ENCODE peak calls at places on chromosome 1, in ten cellular contexts. T is LoVo; G is HTR-8/SVneo; C is hypothalamus; P is brain microvascular endothelial cell; X is NCI-H1417; E is GM23248; V is HCT116; R is NCI-H1092; H is activated T-cell treated with anti-CD3 and anti-CD28 coated beads, Interleukin-2, amount 50 U/mL, for 1 hour. M is an unnamed sample.

GRCh38 chr1:26274801-26275425 is 5.0 kb upstream of the SH3BGRL3 start:
- DNase-seq in X (no peak), G (no peak), T (no peak), P (peak; percentile 73), E (peak; percentile 61), V (no peak), C (no peak), R (no peak), H (no peak), M (no peak)

GRCh38 chr1:210376836-210377377 is 48.2 kb downstream of the HHAT start:
- DNase-seq in E (no peak), R (no peak), G (peak; percentile 37), T (no peak), X (no peak), H (no peak), V (no peak), P (no peak), C (no peak), M (no peak)

GRCh38 chr1:53308512-53308911 is 19.4 kb downstream of the LRP8 start:
- DNase-seq in C (no peak), G (no peak), T (no peak), E (no peak), V (no peak), P (no peak), X (peak; percentile 40), H (no peak), R (no peak), M (no peak)

GRCh38 chr1:61053712-61054608 is 28.4 kb upstream of the NFIA start:
- DNase-seq in V (no peak), R (no peak), H (peak; percentile 36), X (no peak), G (no peak), T (peak; percentile 52), E (peak; percentile 39), C (no peak), P (no peak), M (peak; percentile 22)

GRCh38 chr1:154353460-154353904 is 28.2 kb downstream of the ATP8B2 start:
- DNase-seq in X (peak; percentile 19), P (peak; percentile 27), E (peak; percentile 81), C (no peak), G (peak; percentile 29), R (no peak), H (no peak), T (peak; percentile 55), V (peak; percentile 26), M (peak; percentile 80)

GRCh38 chr1:30908446-30908885 is at the start of gene SDC3:
- DNase-seq in R (no peak), V (no peak), X (peak; percentile 46), H (peak; percentile 28), T (peak; percentile 41), P (no peak), C (no peak), G (no peak), E (peak; percentile 78), M (no peak)

GRCh38 chr1:7135463-7135862 is 350.2 kb downstream of the CAMTA1 start:
- DNase-seq in C (no peak), G (no peak), X (no peak), T (no peak), V (no peak), P (no peak), H (no peak), R (no peak), E (no peak), M (no peak)

GRCh38 chr1:205700865-205701401 is 20.6 kb upstream of the SLC45A3 start:
- DNase-seq in V (no peak), C (peak; percentile 17), H (no peak), G (no peak), P (no peak), R (peak; percentile 47), X (no peak), E (peak; percentile 10), T (no peak), M (peak; percentile 33)

GRCh38 chr1:166062695-166063094 is 104.1 kb downstream of the FAM78B start:
- DNase-seq in G (no peak), H (no peak), X (peak; percentile 28), V (no peak), T (no peak), C (no peak), E (no peak), P (no peak), R (no peak), M (no peak)